ENCODE peak calls at places on chromosomes 2 and 18, in six cellular contexts. One of them, this sample, is unnamed.
A peak's percentile ranks its signal among the peaks of the same experiment; 100 is the strongest.

GRCh38 chr2:121071058-121071504 is 213.9 kb downstream of the TFCP2L1 start:
- DNase-seq in AG04450: no peak
- DNase-seq in PC-9: peak; percentile 84
- DNase-seq in HuH-7.5: peak; percentile 80
- DNase-seq in NCI-H226: no peak
- DNase-seq in M059J: peak; percentile 56
- DNase-seq in this sample: peak; percentile 23

GRCh38 chr18:70197042-70197441 is 8.4 kb downstream of the RTTN start:
- DNase-seq in AG04450: no peak
- DNase-seq in PC-9: no peak
- DNase-seq in HuH-7.5: no peak
- DNase-seq in NCI-H226: no peak
- DNase-seq in M059J: no peak
- DNase-seq in this sample: no peak

GRCh38 chr2:222319576-222320440 is 21.0 kb upstream of the PAX3 start:
- DNase-seq in AG04450: no peak
- DNase-seq in PC-9: peak; percentile 61
- DNase-seq in HuH-7.5: peak; percentile 23
- DNase-seq in NCI-H226: no peak
- DNase-seq in M059J: peak; percentile 33
- DNase-seq in this sample: no peak

GRCh38 chr2:146917430-146918037 is 927.3 kb upstream of the ACVR2A start:
- DNase-seq in AG04450: no peak
- DNase-seq in PC-9: no peak
- DNase-seq in HuH-7.5: no peak
- DNase-seq in NCI-H226: no peak
- DNase-seq in M059J: no peak
- DNase-seq in this sample: no peak

GRCh38 chr2:149587950-149588487 is 444 bp upstream of the MMADHC start:
- DNase-seq in AG04450: no peak
- DNase-seq in PC-9: no peak
- DNase-seq in HuH-7.5: no peak
- DNase-seq in NCI-H226: no peak
- DNase-seq in M059J: no peak
- DNase-seq in this sample: no peak

GRCh38 chr18:55289775-55290174 is 298.2 kb downstream of the TCF4 start:
- DNase-seq in AG04450: no peak
- DNase-seq in PC-9: no peak
- DNase-seq in HuH-7.5: no peak
- DNase-seq in NCI-H226: no peak
- DNase-seq in M059J: no peak
- DNase-seq in this sample: no peak

GRCh38 chr2:133266075-133266925 is 302.0 kb downstream of the NCKAP5 start:
- DNase-seq in AG04450: no peak
- DNase-seq in PC-9: no peak
- DNase-seq in HuH-7.5: peak; percentile 27
- DNase-seq in NCI-H226: no peak
- DNase-seq in M059J: peak; percentile 57
- DNase-seq in this sample: no peak

GRCh38 chr2:85579266-85579935 is 2.0 kb downstream of the VAMP8 start:
- DNase-seq in AG04450: no peak
- DNase-seq in PC-9: no peak
- DNase-seq in HuH-7.5: no peak
- DNase-seq in NCI-H226: no peak
- DNase-seq in M059J: no peak
- DNase-seq in this sample: peak; percentile 43

GRCh38 chr2:144460981-144461766 is 58.7 kb downstream of the ZEB2 start:
- DNase-seq in AG04450: peak; percentile 44
- DNase-seq in PC-9: no peak
- DNase-seq in HuH-7.5: no peak
- DNase-seq in NCI-H226: no peak
- DNase-seq in M059J: peak; percentile 37
- DNase-seq in this sample: no peak

GRCh38 chr2:120472891-120473309 is 127.0 kb downstream of the INHBB start:
- DNase-seq in AG04450: no peak
- DNase-seq in PC-9: no peak
- DNase-seq in HuH-7.5: no peak
- DNase-seq in NCI-H226: no peak
- DNase-seq in M059J: no peak
- DNase-seq in this sample: no peak

GRCh38 chr18:3395466-3395865 is 54.5 kb upstream of the TGIF1 start:
- DNase-seq in AG04450: no peak
- DNase-seq in PC-9: no peak
- DNase-seq in HuH-7.5: no peak
- DNase-seq in NCI-H226: no peak
- DNase-seq in M059J: no peak
- DNase-seq in this sample: no peak

GRCh38 chr2:150465703-150466569 is 21.5 kb downstream of the RND3 start:
- DNase-seq in AG04450: no peak
- DNase-seq in PC-9: no peak
- DNase-seq in HuH-7.5: no peak
- DNase-seq in NCI-H226: no peak
- DNase-seq in M059J: no peak
- DNase-seq in this sample: no peak

This sample was measured in trophoblast cell.